ENCODE peak calls at places on chromosomes 1 and 21, in four cellular contexts. F, W, H and U are unnamed samples.

GRCh38 chr1:20425622-20426021 is 60.4 kb downstream of the CAMK2N1 start:
- DNase-seq in H (no peak), F (no peak), W (no peak), U (no peak)

GRCh38 chr1:209723761-209724693 is 19.4 kb downstream of the HSD11B1 start:
- DNase-seq in H (no peak), F (no peak), W (no peak), U (no peak)

GRCh38 chr21:34936874-34937563 is 112.1 kb downstream of the RUNX1 start:
- DNase-seq in F (no peak), H (no peak), W (no peak), U (no peak)

GRCh38 chr1:212612251-212612961 is 3.8 kb downstream of the ATF3 start:
- DNase-seq in F (no peak), W (no peak), H (no peak), U (no peak)

GRCh38 chr1:18828224-18828623 is 31.2 kb downstream of the TAS1R2 start:
- DNase-seq in F (no peak), W (no peak), H (no peak), U (no peak)

GRCh38 chr1:115596080-115596795 is 45.5 kb upstream of the VANGL1 start:
- DNase-seq in H (no peak), W (no peak), F (no peak), U (no peak)

GRCh38 chr1:33610391-33610790 is 137.9 kb downstream of the ZSCAN20 start:
- DNase-seq in F (no peak), H (no peak), W (no peak), U (no peak)

GRCh38 chr21:46113497-46114176 is 15.7 kb downstream of the COL6A2 start:
- DNase-seq in H (no peak), W (no peak), F (no peak), U (peak)

GRCh38 chr1:39391741-39392679 is 99.4 kb upstream of the BMP8A start:
- DNase-seq in F (no peak), W (peak), H (no peak), U (no peak)

GRCh38 chr1:227785094-227785811 is 30.2 kb upstream of the PRSS38 start:
- DNase-seq in W (no peak), H (no peak), F (no peak), U (no peak)

GRCh38 chr1:151131832-151132675 is 14.4 kb downstream of the SEMA6C start:
- DNase-seq in W (no peak), H (no peak), F (no peak), U (no peak)

GRCh38 chr1:201110616-201111015 is 1.6 kb downstream of the CACNA1S start:
- DNase-seq in F (no peak), W (no peak), H (no peak), U (no peak)

GRCh38 chr1:74498901-74499300 is 13.5 kb downstream of the LRRC53 start:
- DNase-seq in W (no peak), F (no peak), H (no peak), U (no peak)

DNA sequence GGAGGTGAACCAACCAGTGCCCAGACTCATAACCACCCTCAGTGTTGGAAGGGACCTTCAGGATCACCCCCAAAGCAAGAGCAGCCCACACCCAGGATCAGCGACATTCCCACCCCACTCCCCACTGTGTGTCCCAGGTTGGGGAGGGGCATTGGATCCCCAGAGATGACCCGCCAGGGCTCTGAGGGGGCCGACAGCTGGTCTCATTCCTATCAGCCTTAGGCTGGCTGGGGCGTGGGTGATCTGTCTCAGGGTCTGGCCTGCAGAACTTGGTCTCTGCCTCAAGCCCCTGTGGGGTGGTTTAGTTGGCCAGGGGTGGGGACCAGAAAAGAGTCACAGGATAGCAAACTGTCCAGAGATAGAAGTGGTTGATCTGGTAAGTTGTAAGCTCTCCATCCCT is 7.8 kb upstream of the BSND start:
- DNase-seq in H (no peak), F (no peak), W (no peak), U (no peak)
- TF ChIP-seq SPI1 in H (no peak), F (no peak), W (no peak), U (no peak)

GRCh38 chr1:169513208-169513607 is 27.5 kb upstream of the SLC19A2 start:
- DNase-seq in H (no peak), F (peak), W (no peak), U (no peak)
- TF ChIP-seq POLR2AphosphoS5 in H (no peak), F (peak), W (no peak), U (no peak)

GRCh38 chr1:232622981-232623380 is 7.0 kb downstream of the SIPA1L2 start:
- DNase-seq in W (no peak), H (no peak), F (no peak), U (no peak)
- TF ChIP-seq SPI1 in W (no peak), H (no peak), F (no peak), U (no peak)

DNA sequence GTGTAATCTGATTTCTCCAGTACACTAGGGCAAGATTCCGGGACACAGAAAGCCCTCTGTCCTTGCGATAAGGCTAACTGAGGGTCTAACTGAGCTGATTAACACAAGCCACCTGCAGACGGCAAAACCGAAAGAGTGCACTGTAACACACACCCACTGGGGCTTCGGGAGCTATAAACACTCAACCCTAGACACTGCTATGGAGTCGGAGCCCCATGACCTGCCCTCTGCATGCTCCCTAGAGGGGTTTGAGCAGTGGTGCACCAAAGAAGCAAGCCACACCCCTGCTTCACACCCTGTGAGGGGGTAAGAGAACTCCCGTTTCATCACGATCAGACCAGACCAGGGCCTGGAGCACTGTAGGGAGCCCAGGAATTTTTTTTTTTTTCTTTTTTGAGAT is 72.4 kb downstream of the DMRTA2 start:
- DNase-seq in F (no peak), H (no peak), W (no peak), U (no peak)
- TF ChIP-seq POLR2AphosphoS5 in F (no peak), H (no peak), W (no peak), U (no peak)

GRCh38 chr1:63557365-63557987 is 34.2 kb downstream of the EFCAB7 start:
- DNase-seq in H (no peak), F (peak), W (peak), U (no peak)
- TF ChIP-seq SPI1 in H (no peak), F (no peak), W (no peak), U (no peak)